ENCODE peak calls at places on chromosome 4, in six cellular contexts. X is Daoy, L is DMS153, M is germinal center, N is ACHN, O is omental fat pad. V is an unnamed sample.

GRCh38 chr4:182174979-182175378 is 68.2 kb upstream of the TENM3 start:
- DNase-seq in N (no peak), O (no peak), L (no peak), M (no peak), X (no peak), V (no peak)

GRCh38 chr4:141133146-141134006 is at the start of gene RNF150:
- DNase-seq in M (peak; percentile 72), N (peak; percentile 64), X (peak; percentile 77), L (peak; percentile 84), O (peak; percentile 73), V (no peak)

GRCh38 chr4:23577398-23577797 is 312.4 kb downstream of the PPARGC1A start:
- DNase-seq in M (no peak), N (no peak), X (no peak), L (no peak), O (no peak), V (no peak)

GRCh38 chr4:22237155-22237751 is 278.6 kb downstream of the ADGRA3 start:
- DNase-seq in M (no peak), O (no peak), N (peak; percentile 63), L (peak; percentile 60), X (no peak), V (peak; percentile 27)

GRCh38 chr4:53591372-53591892 is at the start of gene LNX1:
- DNase-seq in O (no peak), X (no peak), M (no peak), L (peak; percentile 95), N (no peak), V (no peak)

GRCh38 chr4:176125063-176125462 is 59.4 kb downstream of the WDR17 start:
- DNase-seq in M (no peak), L (no peak), N (no peak), O (no peak), X (no peak), V (no peak)

GRCh38 chr4:54067163-54067562 is 2.8 kb upstream of the CHIC2 start:
- DNase-seq in O (no peak), L (no peak), N (peak; percentile 19), X (peak; percentile 68), M (no peak), V (peak; percentile 21)

GRCh38 chr4:113179091-113179490 is 129.6 kb downstream of the ANK2 start:
- DNase-seq in O (no peak), N (no peak), X (no peak), L (no peak), M (no peak), V (no peak)

GRCh38 chr4:1982124-1983052 is 26.4 kb downstream of the NELFA start:
- DNase-seq in L (no peak), M (no peak), N (no peak), X (no peak), O (no peak), V (no peak)

GRCh38 chr4:2186133-2186864 is 55.6 kb downstream of the HAUS3 start:
- DNase-seq in L (peak; percentile 24), N (peak; percentile 22), X (peak; percentile 47), O (no peak), M (no peak), V (no peak)

GRCh38 chr4:76084542-76084941 is 10.0 kb downstream of the ART3 start:
- DNase-seq in L (no peak), X (no peak), N (no peak), O (no peak), M (no peak), V (no peak)

GRCh38 chr4:174874898-174875297 is 43.3 kb upstream of the ADAM29 start:
- DNase-seq in L (no peak), M (peak; percentile 5), N (no peak), X (no peak), O (no peak), V (no peak)

GRCh38 chr4:89157488-89158024 is 46.2 kb downstream of the TIGD2 start:
- DNase-seq in L (no peak), O (no peak), N (no peak), X (no peak), M (no peak), V (no peak)

GRCh38 chr4:150782921-150783320 is 201.0 kb downstream of the MAB21L2 start:
- DNase-seq in X (no peak), N (no peak), O (no peak), L (no peak), M (no peak), V (no peak)

GRCh38 chr4:184384056-184384809 is 90.1 kb downstream of the IRF2 start:
- DNase-seq in L (no peak), M (peak; percentile 61), O (no peak), X (peak; percentile 18), N (peak; percentile 64), V (no peak)

GRCh38 chr4:39470402-39470801 is 11.5 kb downstream of the LIAS start:
- DNase-seq in N (no peak), O (no peak), M (no peak), L (no peak), X (no peak), V (no peak)

GRCh38 chr4:113961322-113961698 is 18.1 kb downstream of the ARSJ start:
- DNase-seq in O (no peak), M (no peak), N (no peak), L (peak; percentile 26), X (peak; percentile 4), V (no peak)

GRCh38 chr4:143364063-143364462 is 27.4 kb downstream of the GAB1 start:
- DNase-seq in O (no peak), M (no peak), L (no peak), X (no peak), N (no peak), V (no peak)

GRCh38 chr4:3712112-3712805 is 53.9 kb upstream of the ADRA2C start:
- DNase-seq in O (no peak), M (no peak), X (no peak), N (no peak), L (no peak), V (no peak)

GRCh38 chr4:134567461-134567860 is 365.9 kb upstream of the PABPC4L start:
- DNase-seq in M (no peak), L (no peak), N (no peak), X (no peak), O (no peak), V (no peak)

GRCh38 chr4:138241281-138242075 is 671 bp downstream of the SLC7A11 start:
- DNase-seq in X (peak; percentile 6), L (peak; percentile 14), O (no peak), M (no peak), N (peak; percentile 15), V (no peak)

GRCh38 chr4:70754470-70754869 is 32.7 kb downstream of the RUFY3 start:
- DNase-seq in N (no peak), X (no peak), M (peak; percentile 30), L (no peak), O (no peak), V (no peak)

GRCh38 chr4:31089815-31090214 is 369.6 kb downstream of the PCDH7 start:
- DNase-seq in X (peak; percentile 9), L (peak; percentile 50), M (no peak), N (no peak), O (no peak), V (no peak)

GRCh38 chr4:14831447-14831846 is 170.8 kb upstream of the CPEB2 start:
- DNase-seq in O (no peak), L (no peak), X (no peak), N (no peak), M (no peak), V (no peak)

GRCh38 chr4:184237612-184238011 is 19.9 kb upstream of the ENPP6 start:
- DNase-seq in M (no peak), L (no peak), O (no peak), N (no peak), X (peak; percentile 7), V (no peak)

GRCh38 chr4:127209580-127210095 is 423.1 kb upstream of the INTU start:
- DNase-seq in N (no peak), O (no peak), X (no peak), M (no peak), L (no peak), V (no peak)

GRCh38 chr4:132333723-132334045 is 815.4 kb upstream of the PCDH10 start:
- DNase-seq in O (no peak), X (no peak), N (no peak), L (no peak), M (no peak), V (no peak)

GRCh38 chr4:2286904-2287593 is 25.1 kb upstream of the MXD4 start:
- DNase-seq in O (peak; percentile 19), X (no peak), N (no peak), L (no peak), M (no peak), V (no peak)

GRCh38 chr4:16794816-16795445 is 103.5 kb downstream of the LDB2 start:
- DNase-seq in X (peak; percentile 7), L (peak; percentile 9), M (no peak), N (peak; percentile 42), O (peak; percentile 53), V (peak; percentile 22)

GRCh38 chr4:40719008-40719623 is 30.6 kb upstream of the NSUN7 start:
- DNase-seq in M (peak; percentile 14), X (peak; percentile 45), O (no peak), N (peak; percentile 64), L (peak; percentile 41), V (no peak)

GRCh38 chr4:41935652-41936021 is 408 bp downstream of the TMEM33 start:
- DNase-seq in L (no peak), N (no peak), M (peak; percentile 5), O (no peak), X (peak; percentile 30), V (no peak)